ENCODE peak calls at places on chromosomes 16 and 17, in eight cellular contexts. F, I, S, C, L, Z, K and Y are unnamed samples.

GRCh38 chr16:11255737-11256656 is at the start of gene SOCS1:
- DNase-seq in F (peak), I (no peak), S (peak), C (peak), L (peak), Z (peak), K (peak), Y (peak)

GRCh38 chr17:58643147-58643546 is 48.7 kb downstream of the TEX14 start:
- DNase-seq in F (no peak), I (no peak), S (peak), C (peak), L (no peak), Z (no peak), K (no peak), Y (no peak)

GRCh38 chr17:28399808-28400207 is 6.2 kb downstream of the SLC46A1 start:
- DNase-seq in F (no peak), I (no peak), S (no peak), C (no peak), L (no peak), Z (no peak), K (no peak), Y (no peak)

GRCh38 chr16:3135120-3135715 is 389 bp downstream of the ZNF213 start:
- DNase-seq in F (no peak), I (no peak), S (no peak), C (no peak), L (no peak), Z (no peak), K (no peak), Y (no peak)

GRCh38 chr17:48335858-48336500 is 94.0 kb downstream of the SKAP1 start:
- DNase-seq in F (no peak), I (no peak), S (peak), C (peak), L (no peak), Z (no peak), K (peak), Y (peak)

GRCh38 chr17:44926841-44927525 is 11.7 kb upstream of the GFAP start:
- DNase-seq in F (no peak), I (no peak), S (no peak), C (no peak), L (no peak), Z (no peak), K (no peak), Y (no peak)

GRCh38 chr16:49760815-49761214 is 95.1 kb downstream of the ZNF423 start:
- DNase-seq in F (no peak), I (no peak), S (no peak), C (no peak), L (no peak), Z (no peak), K (no peak), Y (no peak)

GRCh38 chr17:80694085-80694991 is 149.7 kb downstream of the RPTOR start:
- DNase-seq in F (no peak), I (no peak), S (no peak), C (no peak), L (no peak), Z (no peak), K (no peak), Y (no peak)